ENCODE peak calls at places on chromosomes 3 and 15, in four cellular contexts. D is NCI-H1105, I is substantia nigra, Q is RKO. L is an unnamed sample.

GRCh38 chr3:48402281-48402732 is 27.6 kb downstream of the PLXNB1 start:
- DNase-seq in I (peak; percentile 22), Q (peak; percentile 79), D (no peak), L (no peak)

GRCh38 chr3:183826854-183827253 is 1.5 kb upstream of the MAP6D1 start:
- DNase-seq in Q (no peak), D (no peak), I (no peak), L (no peak)

GRCh38 chr15:27582741-27583400 is 516.2 kb downstream of the OCA2 start:
- DNase-seq in I (no peak), D (no peak), Q (no peak), L (no peak)

GRCh38 chr3:155647196-155647595 is 97.7 kb downstream of the PLCH1 start:
- DNase-seq in I (no peak), D (no peak), Q (no peak), L (no peak)

GRCh38 chr3:2360815-2361214 is 262.1 kb downstream of the CNTN4 start:
- DNase-seq in D (no peak), I (no peak), Q (no peak), L (no peak)

GRCh38 chr3:174329321-174329720 is 529.8 kb upstream of the NAALADL2 start:
- DNase-seq in D (no peak), I (no peak), Q (no peak), L (no peak)

GRCh38 chr15:45759910-45760309 is 125.1 kb downstream of the SQOR start:
- DNase-seq in Q (no peak), I (no peak), D (no peak), L (no peak)

GRCh38 chr3:149153402-149153801 is 24.0 kb downstream of the HPS3 start:
- DNase-seq in D (no peak), I (no peak), Q (no peak), L (no peak)

GRCh38 chr15:26201177-26201858 is 338.2 kb upstream of the ATP10A start:
- DNase-seq in D (peak; percentile 1), I (no peak), Q (no peak), L (no peak)

GRCh38 chr15:101308604-101309435 is 13.8 kb upstream of the SNRPA1 start:
- DNase-seq in Q (no peak), I (no peak), D (no peak), L (no peak)

GRCh38 chr15:40706121-40706520 is 11.1 kb downstream of the RAD51 start:
- DNase-seq in D (no peak), Q (no peak), I (no peak), L (no peak)

GRCh38 chr15:43483306-43484128 is 9.4 kb downstream of the TP53BP1 start:
- DNase-seq in D (no peak), I (no peak), Q (peak; percentile 41), L (peak; percentile 9)

GRCh38 chr3:177904661-177905060 is 631.6 kb upstream of the KCNMB2 start:
- DNase-seq in I (no peak), Q (no peak), D (no peak), L (no peak)

GRCh38 chr3:41222012-41222411 is 22.7 kb downstream of the CTNNB1 start:
- DNase-seq in D (no peak), I (no peak), Q (no peak), L (no peak)